ENCODE peak calls at places on chromosome 10, in eight cellular contexts. One of them, this sample, is unnamed.

GRCh38 chr10:6918305-6918704 is 338.2 kb upstream of the PRKCQ start:
- DNase-seq in glutamatergic neuron: peak
- DNase-seq in bronchial epithelial cell: no peak
- DNase-seq in AG09319: no peak
- DNase-seq in fibroblast of villous mesenchyme: no peak
- DNase-seq in endothelial cell: peak
- DNase-seq in CD8-positive, alpha-beta T cell: peak
- DNase-seq in AG09309: no peak
- DNase-seq in this sample: peak

GRCh38 chr10:11255796-11256444 is 238.2 kb downstream of the CELF2 start:
- DNase-seq in AG09309: no peak
- DNase-seq in CD8-positive, alpha-beta T cell: no peak
- DNase-seq in glutamatergic neuron: no peak
- DNase-seq in endothelial cell: no peak
- DNase-seq in bronchial epithelial cell: no peak
- DNase-seq in fibroblast of villous mesenchyme: no peak
- DNase-seq in AG09319: no peak
- DNase-seq in this sample: no peak

GRCh38 chr10:97705006-97705670 is 8.4 kb upstream of the MARVELD1 start:
- DNase-seq in fibroblast of villous mesenchyme: no peak
- DNase-seq in AG09319: no peak
- DNase-seq in glutamatergic neuron: no peak
- DNase-seq in AG09309: no peak
- DNase-seq in bronchial epithelial cell: no peak
- DNase-seq in endothelial cell: no peak
- DNase-seq in CD8-positive, alpha-beta T cell: no peak
- DNase-seq in this sample: no peak

GRCh38 chr10:30098624-30099023 is 39.2 kb upstream of the JCAD start:
- DNase-seq in AG09319: peak
- DNase-seq in bronchial epithelial cell: peak
- DNase-seq in fibroblast of villous mesenchyme: peak
- DNase-seq in CD8-positive, alpha-beta T cell: no peak
- DNase-seq in glutamatergic neuron: no peak
- DNase-seq in endothelial cell: no peak
- DNase-seq in AG09309: peak
- DNase-seq in this sample: no peak

GRCh38 chr10:118924493-118924892 is 105.0 kb upstream of the NANOS1 start:
- DNase-seq in endothelial cell: no peak
- DNase-seq in AG09319: no peak
- DNase-seq in bronchial epithelial cell: no peak
- DNase-seq in glutamatergic neuron: no peak
- DNase-seq in fibroblast of villous mesenchyme: no peak
- DNase-seq in AG09309: no peak
- DNase-seq in CD8-positive, alpha-beta T cell: no peak
- DNase-seq in this sample: no peak

GRCh38 chr10:61890430-61890829 is 11.1 kb upstream of the ARID5B start:
- DNase-seq in endothelial cell: no peak
- DNase-seq in AG09319: no peak
- DNase-seq in AG09309: no peak
- DNase-seq in bronchial epithelial cell: peak
- DNase-seq in CD8-positive, alpha-beta T cell: no peak
- DNase-seq in fibroblast of villous mesenchyme: no peak
- DNase-seq in glutamatergic neuron: no peak
- DNase-seq in this sample: no peak

GRCh38 chr10:7417103-7417623 is 6.3 kb upstream of the SFMBT2 start:
- DNase-seq in fibroblast of villous mesenchyme: peak
- DNase-seq in glutamatergic neuron: no peak
- DNase-seq in AG09319: no peak
- DNase-seq in AG09309: peak
- DNase-seq in CD8-positive, alpha-beta T cell: no peak
- DNase-seq in endothelial cell: no peak
- DNase-seq in bronchial epithelial cell: peak
- DNase-seq in this sample: no peak

GRCh38 chr10:95400789-95401188 is 110.0 kb upstream of the PDLIM1 start:
- DNase-seq in fibroblast of villous mesenchyme: no peak
- DNase-seq in glutamatergic neuron: no peak
- DNase-seq in bronchial epithelial cell: no peak
- DNase-seq in endothelial cell: no peak
- DNase-seq in CD8-positive, alpha-beta T cell: no peak
- DNase-seq in AG09319: no peak
- DNase-seq in AG09309: no peak
- DNase-seq in this sample: no peak

GRCh38 chr10:102243304-102243703 is 2.0 kb upstream of the PITX3 start:
- DNase-seq in AG09319: no peak
- DNase-seq in fibroblast of villous mesenchyme: peak
- DNase-seq in endothelial cell: no peak
- DNase-seq in bronchial epithelial cell: peak
- DNase-seq in AG09309: no peak
- DNase-seq in CD8-positive, alpha-beta T cell: no peak
- DNase-seq in glutamatergic neuron: no peak
- DNase-seq in this sample: no peak

GRCh38 chr10:102113261-102113955 is 6.8 kb downstream of the LDB1 start:
- DNase-seq in bronchial epithelial cell: peak
- DNase-seq in AG09319: no peak
- DNase-seq in endothelial cell: no peak
- DNase-seq in fibroblast of villous mesenchyme: no peak
- DNase-seq in CD8-positive, alpha-beta T cell: no peak
- DNase-seq in AG09309: no peak
- DNase-seq in glutamatergic neuron: no peak
- DNase-seq in this sample: no peak

GRCh38 chr10:71234970-71235681 is 22.8 kb downstream of the UNC5B start:
- DNase-seq in glutamatergic neuron: peak
- DNase-seq in AG09319: no peak
- DNase-seq in bronchial epithelial cell: no peak
- DNase-seq in fibroblast of villous mesenchyme: peak
- DNase-seq in CD8-positive, alpha-beta T cell: no peak
- DNase-seq in AG09309: no peak
- DNase-seq in endothelial cell: no peak
- DNase-seq in this sample: no peak

GRCh38 chr10:101140084-101140949 is 9.2 kb downstream of the TLX1 start:
- DNase-seq in AG09309: no peak
- DNase-seq in endothelial cell: no peak
- DNase-seq in CD8-positive, alpha-beta T cell: no peak
- DNase-seq in glutamatergic neuron: no peak
- DNase-seq in bronchial epithelial cell: no peak
- DNase-seq in AG09319: no peak
- DNase-seq in fibroblast of villous mesenchyme: no peak
- DNase-seq in this sample: no peak

GRCh38 chr10:22713853-22714523 is 390 bp downstream of the PIP4K2A start:
- DNase-seq in fibroblast of villous mesenchyme: peak
- DNase-seq in AG09319: no peak
- DNase-seq in CD8-positive, alpha-beta T cell: peak
- DNase-seq in endothelial cell: peak
- DNase-seq in glutamatergic neuron: peak
- DNase-seq in bronchial epithelial cell: no peak
- DNase-seq in AG09309: no peak
- DNase-seq in this sample: no peak

GRCh38 chr10:114458955-114459354 is 54.7 kb upstream of the AFAP1L2 start:
- DNase-seq in AG09319: no peak
- DNase-seq in fibroblast of villous mesenchyme: peak
- DNase-seq in glutamatergic neuron: peak
- DNase-seq in endothelial cell: peak
- DNase-seq in bronchial epithelial cell: peak
- DNase-seq in AG09309: no peak
- DNase-seq in CD8-positive, alpha-beta T cell: no peak
- DNase-seq in this sample: peak

GRCh38 chr10:124595143-124595883 is 133.7 kb downstream of the LHPP start:
- DNase-seq in glutamatergic neuron: peak
- DNase-seq in endothelial cell: no peak
- DNase-seq in CD8-positive, alpha-beta T cell: no peak
- DNase-seq in fibroblast of villous mesenchyme: no peak
- DNase-seq in AG09309: no peak
- DNase-seq in bronchial epithelial cell: no peak
- DNase-seq in AG09319: no peak
- DNase-seq in this sample: no peak

GRCh38 chr10:117663750-117664149 is 121.2 kb downstream of the EMX2 start:
- DNase-seq in AG09309: peak
- DNase-seq in glutamatergic neuron: no peak
- DNase-seq in endothelial cell: no peak
- DNase-seq in bronchial epithelial cell: peak
- DNase-seq in AG09319: peak
- DNase-seq in fibroblast of villous mesenchyme: peak
- DNase-seq in CD8-positive, alpha-beta T cell: no peak
- DNase-seq in this sample: peak

GRCh38 chr10:103564799-103565365 is 71.4 kb downstream of the NEURL1 start:
- DNase-seq in CD8-positive, alpha-beta T cell: no peak
- DNase-seq in glutamatergic neuron: peak
- DNase-seq in AG09309: no peak
- DNase-seq in fibroblast of villous mesenchyme: no peak
- DNase-seq in bronchial epithelial cell: no peak
- DNase-seq in AG09319: no peak
- DNase-seq in endothelial cell: peak
- DNase-seq in this sample: peak
- TF ChIP-seq CTCF in CD8-positive, alpha-beta T cell: peak
- TF ChIP-seq CTCF in glutamatergic neuron: peak
- TF ChIP-seq CTCF in AG09309: peak
- TF ChIP-seq CTCF in fibroblast of villous mesenchyme: peak
- TF ChIP-seq CTCF in bronchial epithelial cell: peak
- TF ChIP-seq CTCF in AG09319: peak
- TF ChIP-seq CTCF in endothelial cell: peak
- TF ChIP-seq CTCF in this sample: peak

GRCh38 chr10:104077282-104078151 is 8.2 kb downstream of the COL17A1 start:
- DNase-seq in glutamatergic neuron: no peak
- DNase-seq in AG09309: no peak
- DNase-seq in AG09319: no peak
- DNase-seq in endothelial cell: no peak
- DNase-seq in bronchial epithelial cell: no peak
- DNase-seq in fibroblast of villous mesenchyme: no peak
- DNase-seq in CD8-positive, alpha-beta T cell: no peak
- DNase-seq in this sample: no peak
- TF ChIP-seq CTCF in glutamatergic neuron: no peak
- TF ChIP-seq CTCF in AG09309: no peak
- TF ChIP-seq CTCF in AG09319: no peak
- TF ChIP-seq CTCF in endothelial cell: no peak
- TF ChIP-seq CTCF in bronchial epithelial cell: no peak
- TF ChIP-seq CTCF in fibroblast of villous mesenchyme: no peak
- TF ChIP-seq CTCF in CD8-positive, alpha-beta T cell: no peak
- TF ChIP-seq CTCF in this sample: no peak

DNA sequence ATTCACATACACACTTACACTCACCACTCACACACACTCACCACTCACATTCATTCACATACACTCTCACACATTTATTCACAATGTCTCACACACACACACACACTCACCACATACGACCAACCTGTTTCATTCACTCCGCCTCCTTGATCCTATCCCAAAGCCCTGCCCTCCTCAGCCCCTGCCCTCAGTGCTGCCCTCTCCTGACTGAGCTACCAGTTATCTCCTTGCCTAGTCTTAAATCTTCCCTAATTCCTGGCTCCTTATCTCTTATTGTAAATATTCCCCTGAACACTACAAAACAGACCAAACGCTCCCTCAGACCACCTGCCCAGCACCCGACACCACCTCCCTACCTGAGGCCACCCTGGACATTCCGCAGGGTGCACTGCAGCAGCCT is 26.1 kb upstream of the C10orf120 start:
- DNase-seq in bronchial epithelial cell: no peak
- DNase-seq in endothelial cell: no peak
- DNase-seq in AG09309: no peak
- DNase-seq in CD8-positive, alpha-beta T cell: no peak
- DNase-seq in fibroblast of villous mesenchyme: no peak
- DNase-seq in AG09319: no peak
- DNase-seq in glutamatergic neuron: no peak
- DNase-seq in this sample: no peak
- TF ChIP-seq CTCF in bronchial epithelial cell: peak
- TF ChIP-seq CTCF in endothelial cell: no peak
- TF ChIP-seq CTCF in AG09309: no peak
- TF ChIP-seq CTCF in CD8-positive, alpha-beta T cell: no peak
- TF ChIP-seq CTCF in fibroblast of villous mesenchyme: no peak
- TF ChIP-seq CTCF in AG09319: no peak
- TF ChIP-seq CTCF in glutamatergic neuron: no peak
- TF ChIP-seq CTCF in this sample: no peak

DNA sequence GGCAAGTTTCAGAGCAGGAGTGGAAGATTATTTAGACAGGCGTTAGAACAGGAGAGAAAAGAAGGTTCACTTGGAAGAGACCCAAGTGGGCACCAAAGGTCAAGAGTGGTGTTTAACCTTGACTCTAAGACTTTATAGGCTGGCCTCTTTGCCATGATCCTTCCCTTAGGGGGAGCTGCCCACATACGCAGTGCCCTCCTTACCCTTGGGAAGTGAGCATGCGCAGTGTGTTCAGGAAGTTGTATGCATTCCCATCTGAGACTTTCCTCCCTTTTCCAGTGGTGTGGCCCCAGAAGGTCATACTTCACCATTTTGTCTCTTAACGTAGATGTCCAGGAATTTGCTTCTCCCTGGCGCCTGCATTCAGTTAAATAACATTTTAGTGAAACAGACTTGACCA is 95.8 kb downstream of the CXCL12 start:
- DNase-seq in fibroblast of villous mesenchyme: no peak
- DNase-seq in AG09319: no peak
- DNase-seq in glutamatergic neuron: no peak
- DNase-seq in bronchial epithelial cell: no peak
- DNase-seq in CD8-positive, alpha-beta T cell: no peak
- DNase-seq in AG09309: no peak
- DNase-seq in endothelial cell: no peak
- DNase-seq in this sample: no peak
- TF ChIP-seq CTCF in fibroblast of villous mesenchyme: no peak
- TF ChIP-seq CTCF in AG09319: no peak
- TF ChIP-seq CTCF in glutamatergic neuron: no peak
- TF ChIP-seq CTCF in bronchial epithelial cell: no peak
- TF ChIP-seq CTCF in CD8-positive, alpha-beta T cell: no peak
- TF ChIP-seq CTCF in AG09309: no peak
- TF ChIP-seq CTCF in endothelial cell: no peak
- TF ChIP-seq CTCF in this sample: no peak

GRCh38 chr10:110372656-110373055 is 67.9 kb upstream of the SMNDC1 start:
- DNase-seq in AG09309: no peak
- DNase-seq in glutamatergic neuron: no peak
- DNase-seq in AG09319: no peak
- DNase-seq in endothelial cell: no peak
- DNase-seq in CD8-positive, alpha-beta T cell: no peak
- DNase-seq in bronchial epithelial cell: peak
- DNase-seq in fibroblast of villous mesenchyme: no peak
- DNase-seq in this sample: no peak
- TF ChIP-seq CTCF in AG09309: no peak
- TF ChIP-seq CTCF in glutamatergic neuron: no peak
- TF ChIP-seq CTCF in AG09319: no peak
- TF ChIP-seq CTCF in endothelial cell: no peak
- TF ChIP-seq CTCF in CD8-positive, alpha-beta T cell: no peak
- TF ChIP-seq CTCF in bronchial epithelial cell: no peak
- TF ChIP-seq CTCF in fibroblast of villous mesenchyme: no peak
- TF ChIP-seq CTCF in this sample: no peak

This sample was measured in GM13976.